ENCODE peak calls at places on chromosomes 12 and 14, in six cellular contexts. One of them, this sample, is unnamed.

GRCh38 chr12:124898200-124898950 is 16.1 kb downstream of the UBC start:
- ATAC-seq in A549: peak
- ATAC-seq in upper lobe of right lung: peak
- ATAC-seq in omental fat pad: no peak
- ATAC-seq in left lung: peak
- ATAC-seq in Panc1: peak
- ATAC-seq in this sample: peak

GRCh38 chr14:67514203-67514607 is 18.9 kb upstream of the PLEKHH1 start:
- ATAC-seq in A549: peak
- ATAC-seq in upper lobe of right lung: peak
- ATAC-seq in omental fat pad: no peak
- ATAC-seq in left lung: peak
- ATAC-seq in Panc1: no peak
- ATAC-seq in this sample: no peak

GRCh38 chr12:48687595-48687994 is 5.6 kb upstream of the KANSL2 start:
- ATAC-seq in A549: no peak
- ATAC-seq in upper lobe of right lung: no peak
- ATAC-seq in omental fat pad: no peak
- ATAC-seq in left lung: no peak
- ATAC-seq in Panc1: no peak
- ATAC-seq in this sample: no peak

GRCh38 chr14:69351385-69351784 is 46.7 kb downstream of the ERH start:
- ATAC-seq in A549: no peak
- ATAC-seq in upper lobe of right lung: peak
- ATAC-seq in omental fat pad: no peak
- ATAC-seq in left lung: no peak
- ATAC-seq in Panc1: no peak
- ATAC-seq in this sample: no peak

GRCh38 chr12:116539905-116540482 is 19.2 kb upstream of the MAP1LC3B2 start:
- ATAC-seq in A549: peak
- ATAC-seq in upper lobe of right lung: no peak
- ATAC-seq in omental fat pad: peak
- ATAC-seq in left lung: peak
- ATAC-seq in Panc1: peak
- ATAC-seq in this sample: no peak

GRCh38 chr12:57725851-57726150 is 12.7 kb downstream of the AGAP2 start:
- ATAC-seq in A549: peak
- ATAC-seq in upper lobe of right lung: no peak
- ATAC-seq in omental fat pad: no peak
- ATAC-seq in left lung: no peak
- ATAC-seq in Panc1: peak
- ATAC-seq in this sample: no peak

GRCh38 chr14:35034440-35034833 is 11.6 kb upstream of the FAM177A1 start:
- ATAC-seq in A549: no peak
- ATAC-seq in upper lobe of right lung: no peak
- ATAC-seq in omental fat pad: no peak
- ATAC-seq in left lung: no peak
- ATAC-seq in Panc1: no peak
- ATAC-seq in this sample: no peak

GRCh38 chr12:108822458-108823205 is 34.8 kb downstream of the SSH1 start:
- ATAC-seq in A549: no peak
- ATAC-seq in upper lobe of right lung: peak
- ATAC-seq in omental fat pad: no peak
- ATAC-seq in left lung: peak
- ATAC-seq in Panc1: no peak
- ATAC-seq in this sample: no peak

GRCh38 chr14:85619866-85620265 is 89.9 kb downstream of the FLRT2 start:
- ATAC-seq in A549: no peak
- ATAC-seq in upper lobe of right lung: no peak
- ATAC-seq in omental fat pad: no peak
- ATAC-seq in left lung: no peak
- ATAC-seq in Panc1: no peak
- ATAC-seq in this sample: no peak

GRCh38 chr12:47987411-47988072 is 16.7 kb downstream of the COL2A1 start:
- ATAC-seq in A549: no peak
- ATAC-seq in upper lobe of right lung: no peak
- ATAC-seq in omental fat pad: no peak
- ATAC-seq in left lung: no peak
- ATAC-seq in Panc1: peak
- ATAC-seq in this sample: no peak

GRCh38 chr12:13887774-13888388 is 93.5 kb downstream of the GRIN2B start:
- ATAC-seq in A549: peak
- ATAC-seq in upper lobe of right lung: no peak
- ATAC-seq in omental fat pad: no peak
- ATAC-seq in left lung: no peak
- ATAC-seq in Panc1: no peak
- ATAC-seq in this sample: no peak

GRCh38 chr12:1810931-1811280 is 9.5 kb upstream of the LRTM2 start:
- ATAC-seq in A549: no peak
- ATAC-seq in upper lobe of right lung: no peak
- ATAC-seq in omental fat pad: no peak
- ATAC-seq in left lung: no peak
- ATAC-seq in Panc1: no peak
- ATAC-seq in this sample: no peak

GRCh38 chr12:68919581-68920239 is 13.3 kb downstream of the CPM start:
- ATAC-seq in A549: no peak
- ATAC-seq in upper lobe of right lung: no peak
- ATAC-seq in omental fat pad: no peak
- ATAC-seq in left lung: no peak
- ATAC-seq in Panc1: no peak
- ATAC-seq in this sample: no peak

GRCh38 chr12:94603434-94604068 is 46.8 kb downstream of the TMCC3 start:
- ATAC-seq in A549: peak
- ATAC-seq in upper lobe of right lung: peak
- ATAC-seq in omental fat pad: no peak
- ATAC-seq in left lung: peak
- ATAC-seq in Panc1: peak
- ATAC-seq in this sample: no peak

GRCh38 chr14:70802379-70802778 is 6.9 kb downstream of the MAP3K9 start:
- ATAC-seq in A549: no peak
- ATAC-seq in upper lobe of right lung: no peak
- ATAC-seq in omental fat pad: no peak
- ATAC-seq in left lung: no peak
- ATAC-seq in Panc1: no peak
- ATAC-seq in this sample: no peak

DNA sequence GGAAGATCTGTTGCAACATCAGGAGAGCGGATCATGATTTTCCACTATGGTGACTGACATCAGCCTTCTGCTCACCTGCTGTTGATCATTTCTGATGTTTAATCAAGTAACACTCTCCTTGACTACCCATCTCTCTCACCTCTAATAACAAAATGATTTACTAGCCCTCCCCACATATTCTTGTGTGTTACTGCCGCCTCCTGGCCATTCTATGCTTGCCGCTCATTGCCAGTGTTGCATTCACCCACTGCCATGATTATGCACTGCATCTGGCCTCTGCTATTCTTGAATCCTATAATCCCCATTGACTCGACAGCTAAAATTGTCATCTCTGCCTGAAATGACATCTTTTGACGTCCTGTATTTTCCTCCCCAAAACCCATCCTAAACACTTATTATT is 113.8 kb downstream of the RERGL start:
- ATAC-seq in A549: peak
- ATAC-seq in upper lobe of right lung: no peak
- ATAC-seq in omental fat pad: no peak
- ATAC-seq in left lung: no peak
- ATAC-seq in Panc1: no peak
- ATAC-seq in this sample: no peak
- TF ChIP-seq CTCF in A549: no peak
- TF ChIP-seq CTCF in upper lobe of right lung: no peak
- TF ChIP-seq CTCF in omental fat pad: no peak
- TF ChIP-seq CTCF in left lung: no peak
- TF ChIP-seq CTCF in Panc1: peak
- TF ChIP-seq CTCF in this sample: no peak

DNA sequence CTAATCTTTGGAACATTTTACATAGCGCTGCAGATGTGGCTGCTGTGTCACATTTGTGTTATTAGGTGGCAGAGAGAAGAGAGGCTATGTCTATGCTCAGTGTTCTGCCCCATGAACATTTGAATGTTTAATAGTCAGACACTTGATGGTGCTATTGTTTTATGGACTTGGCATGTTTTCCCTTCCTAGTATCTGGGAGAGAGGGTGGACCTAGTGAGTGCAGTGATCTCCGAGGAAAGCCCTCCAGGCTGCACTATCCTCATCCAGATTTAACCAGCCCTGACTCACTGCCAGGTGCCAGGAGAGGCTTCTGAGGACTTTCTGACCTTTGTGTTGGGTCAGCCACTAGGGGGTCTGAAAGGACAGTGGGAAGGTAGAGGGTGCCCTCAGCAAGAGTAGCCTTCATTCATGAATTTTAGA is 24.3 kb downstream of the ZFC3H1 start:
- ATAC-seq in A549: peak
- ATAC-seq in upper lobe of right lung: no peak
- ATAC-seq in omental fat pad: no peak
- ATAC-seq in left lung: peak
- ATAC-seq in Panc1: peak
- ATAC-seq in this sample: no peak
- TF ChIP-seq CTCF in A549: peak
- TF ChIP-seq CTCF in upper lobe of right lung: no peak
- TF ChIP-seq CTCF in omental fat pad: no peak
- TF ChIP-seq CTCF in left lung: no peak
- TF ChIP-seq CTCF in Panc1: peak
- TF ChIP-seq CTCF in this sample: no peak

GRCh38 chr12:7833831-7834230 is 38.9 kb downstream of the SLC2A14 start:
- ATAC-seq in A549: no peak
- ATAC-seq in upper lobe of right lung: no peak
- ATAC-seq in omental fat pad: no peak
- ATAC-seq in left lung: no peak
- ATAC-seq in Panc1: no peak
- ATAC-seq in this sample: no peak

GRCh38 chr12:7835116-7835515 is 37.6 kb downstream of the SLC2A14 start:
- ATAC-seq in A549: no peak
- ATAC-seq in upper lobe of right lung: no peak
- ATAC-seq in omental fat pad: no peak
- ATAC-seq in left lung: no peak
- ATAC-seq in Panc1: no peak
- ATAC-seq in this sample: no peak

GRCh38 chr12:7835766-7836165 is 36.9 kb downstream of the SLC2A14 start:
- ATAC-seq in A549: no peak
- ATAC-seq in upper lobe of right lung: no peak
- ATAC-seq in omental fat pad: no peak
- ATAC-seq in left lung: no peak
- ATAC-seq in Panc1: no peak
- ATAC-seq in this sample: no peak

GRCh38 chr12:7834701-7835100 is 38.0 kb downstream of the SLC2A14 start:
- ATAC-seq in A549: no peak
- ATAC-seq in upper lobe of right lung: peak
- ATAC-seq in omental fat pad: no peak
- ATAC-seq in left lung: no peak
- ATAC-seq in Panc1: no peak
- ATAC-seq in this sample: no peak

GRCh38 chr12:7837366-7837765 is 35.3 kb downstream of the SLC2A14 start:
- ATAC-seq in A549: no peak
- ATAC-seq in upper lobe of right lung: peak
- ATAC-seq in omental fat pad: no peak
- ATAC-seq in left lung: no peak
- ATAC-seq in Panc1: no peak
- ATAC-seq in this sample: no peak
- TF ChIP-seq CTCF in A549: no peak
- TF ChIP-seq CTCF in upper lobe of right lung: no peak
- TF ChIP-seq CTCF in omental fat pad: no peak
- TF ChIP-seq CTCF in left lung: no peak
- TF ChIP-seq CTCF in Panc1: no peak
- TF ChIP-seq CTCF in this sample: no peak

DNA sequence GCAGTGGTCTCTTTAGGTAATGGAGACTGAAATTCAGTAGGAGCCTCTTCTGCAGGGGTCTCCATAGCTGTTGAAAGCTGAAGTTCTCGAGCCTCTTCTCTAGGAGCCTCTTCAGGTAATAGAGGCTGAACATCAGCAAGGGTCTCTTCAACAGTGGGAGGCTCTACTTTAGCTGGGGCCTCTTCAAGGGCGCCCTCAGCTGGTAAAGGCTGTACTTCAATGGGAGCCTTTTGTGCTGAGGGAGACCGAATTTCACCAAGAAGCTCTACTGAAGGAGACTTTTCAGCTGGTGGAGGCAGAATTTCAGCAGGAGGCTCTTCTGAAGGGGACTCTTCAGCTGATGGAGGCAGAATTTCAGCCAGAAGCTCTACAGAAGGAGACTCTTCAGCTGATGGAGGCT is 1.5 kb downstream of the FSCB start:
- ATAC-seq in A549: no peak
- ATAC-seq in upper lobe of right lung: no peak
- ATAC-seq in omental fat pad: no peak
- ATAC-seq in left lung: no peak
- ATAC-seq in Panc1: no peak
- ATAC-seq in this sample: no peak
- TF ChIP-seq CTCF in A549: no peak
- TF ChIP-seq CTCF in upper lobe of right lung: no peak
- TF ChIP-seq CTCF in omental fat pad: no peak
- TF ChIP-seq CTCF in left lung: no peak
- TF ChIP-seq CTCF in Panc1: no peak
- TF ChIP-seq CTCF in this sample: no peak

DNA sequence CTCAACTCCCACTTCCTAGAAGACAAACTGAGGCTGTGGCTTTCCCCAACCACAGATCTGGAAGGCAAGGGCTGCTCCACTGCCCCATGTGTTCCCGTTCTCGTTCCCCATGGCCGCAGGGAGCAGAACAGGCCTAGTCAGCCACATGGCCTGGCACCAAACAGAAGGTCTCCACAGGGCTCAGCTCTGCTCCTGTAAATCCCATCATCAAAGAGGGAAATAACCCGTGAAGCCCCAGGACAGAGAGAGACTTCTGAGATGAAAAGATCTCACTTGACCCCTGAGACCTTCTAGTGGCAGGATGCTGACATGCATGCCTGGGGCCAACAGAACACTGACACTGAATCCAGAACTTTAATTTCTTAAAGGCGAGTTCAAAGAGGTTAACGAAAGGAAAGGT is 68.9 kb downstream of the BCL11B start:
- ATAC-seq in A549: no peak
- ATAC-seq in upper lobe of right lung: no peak
- ATAC-seq in omental fat pad: no peak
- ATAC-seq in left lung: no peak
- ATAC-seq in Panc1: no peak
- ATAC-seq in this sample: no peak
- TF ChIP-seq CTCF in A549: no peak
- TF ChIP-seq CTCF in upper lobe of right lung: no peak
- TF ChIP-seq CTCF in omental fat pad: no peak
- TF ChIP-seq CTCF in left lung: no peak
- TF ChIP-seq CTCF in Panc1: no peak
- TF ChIP-seq CTCF in this sample: no peak

DNA sequence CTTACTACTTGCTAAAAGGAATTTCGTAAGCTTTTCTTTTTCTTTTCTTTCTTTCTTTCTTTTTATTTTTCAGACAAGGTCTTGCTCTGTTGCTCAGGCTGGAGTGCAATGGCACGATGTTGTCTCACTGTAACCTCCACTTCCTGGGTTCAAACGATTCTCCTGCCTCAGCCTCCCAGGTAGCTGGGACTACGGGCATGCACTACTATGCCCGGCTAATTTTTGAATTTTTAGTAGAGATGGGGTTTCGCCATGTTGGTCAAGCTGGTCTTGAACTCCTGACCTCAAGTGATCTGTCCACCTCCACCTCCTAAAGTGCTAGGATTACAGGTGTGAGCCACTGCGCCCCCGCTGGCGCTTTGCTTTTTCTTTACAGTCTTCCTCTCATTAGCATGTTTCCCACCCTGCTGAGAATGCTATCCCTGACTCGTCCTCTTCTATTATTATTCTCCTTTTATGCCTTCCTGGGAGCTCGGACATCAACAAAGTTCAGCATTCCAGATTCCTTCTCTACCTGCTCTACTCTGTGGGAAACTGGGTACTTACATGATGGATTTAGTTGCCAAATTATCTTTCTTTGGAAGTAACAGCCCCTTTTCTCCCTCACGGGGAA is 3.1 kb downstream of the MTHFD1 start:
- ATAC-seq in A549: no peak
- ATAC-seq in upper lobe of right lung: no peak
- ATAC-seq in omental fat pad: no peak
- ATAC-seq in left lung: no peak
- ATAC-seq in Panc1: no peak
- ATAC-seq in this sample: no peak
- TF ChIP-seq CTCF in A549: no peak
- TF ChIP-seq CTCF in upper lobe of right lung: no peak
- TF ChIP-seq CTCF in omental fat pad: no peak
- TF ChIP-seq CTCF in left lung: no peak
- TF ChIP-seq CTCF in Panc1: no peak
- TF ChIP-seq CTCF in this sample: no peak

This sample was measured in gastroesophageal sphincter.